ENCODE peak calls at places on chromosomes 12 and 14, in five cellular contexts. One of them, this sample, is unnamed.
A peak's percentile ranks its signal among the peaks of the same experiment; 100 is the strongest.

GRCh38 chr14:104657563-104658324 is 31.7 kb upstream of the INF2 start:
- DNase-seq in stimulated activated CD4-positive, alpha-beta T cell treated with anti-CD3 and anti-CD28 coated beads, Interleukin-1b, Interleukin-23, amount 100 ng/mL, for 1 hour: no peak
- DNase-seq in H54: no peak
- DNase-seq in thoracic aorta: no peak
- DNase-seq in mucosa of gallbladder: peak; percentile 56
- DNase-seq in this sample: no peak

GRCh38 chr12:65791400-65791799 is 32.9 kb upstream of the HMGA2 start:
- DNase-seq in stimulated activated CD4-positive, alpha-beta T cell treated with anti-CD3 and anti-CD28 coated beads, Interleukin-1b, Interleukin-23, amount 100 ng/mL, for 1 hour: no peak
- DNase-seq in H54: no peak
- DNase-seq in thoracic aorta: no peak
- DNase-seq in mucosa of gallbladder: no peak
- DNase-seq in this sample: no peak

GRCh38 chr14:68566075-68566474 is 226.8 kb downstream of the ZFP36L1 start:
- DNase-seq in stimulated activated CD4-positive, alpha-beta T cell treated with anti-CD3 and anti-CD28 coated beads, Interleukin-1b, Interleukin-23, amount 100 ng/mL, for 1 hour: no peak
- DNase-seq in H54: no peak
- DNase-seq in thoracic aorta: no peak
- DNase-seq in mucosa of gallbladder: no peak
- DNase-seq in this sample: no peak

GRCh38 chr12:115914122-115914521 is 363.4 kb downstream of the MED13L start:
- DNase-seq in stimulated activated CD4-positive, alpha-beta T cell treated with anti-CD3 and anti-CD28 coated beads, Interleukin-1b, Interleukin-23, amount 100 ng/mL, for 1 hour: no peak
- DNase-seq in H54: no peak
- DNase-seq in thoracic aorta: no peak
- DNase-seq in mucosa of gallbladder: no peak
- DNase-seq in this sample: no peak

GRCh38 chr12:122845041-122845864 is 10.0 kb downstream of the HIP1R start:
- DNase-seq in stimulated activated CD4-positive, alpha-beta T cell treated with anti-CD3 and anti-CD28 coated beads, Interleukin-1b, Interleukin-23, amount 100 ng/mL, for 1 hour: no peak
- DNase-seq in H54: no peak
- DNase-seq in thoracic aorta: no peak
- DNase-seq in mucosa of gallbladder: no peak
- DNase-seq in this sample: no peak

GRCh38 chr14:52279405-52279804 is 11.9 kb downstream of the PTGDR start:
- DNase-seq in stimulated activated CD4-positive, alpha-beta T cell treated with anti-CD3 and anti-CD28 coated beads, Interleukin-1b, Interleukin-23, amount 100 ng/mL, for 1 hour: no peak
- DNase-seq in H54: peak; percentile 7
- DNase-seq in thoracic aorta: no peak
- DNase-seq in mucosa of gallbladder: no peak
- DNase-seq in this sample: no peak

GRCh38 chr12:79143803-79144202 is 279.2 kb downstream of the SYT1 start:
- DNase-seq in stimulated activated CD4-positive, alpha-beta T cell treated with anti-CD3 and anti-CD28 coated beads, Interleukin-1b, Interleukin-23, amount 100 ng/mL, for 1 hour: no peak
- DNase-seq in H54: no peak
- DNase-seq in thoracic aorta: no peak
- DNase-seq in mucosa of gallbladder: no peak
- DNase-seq in this sample: no peak

GRCh38 chr12:104132351-104132956 is 5.6 kb downstream of the NFYB start:
- DNase-seq in stimulated activated CD4-positive, alpha-beta T cell treated with anti-CD3 and anti-CD28 coated beads, Interleukin-1b, Interleukin-23, amount 100 ng/mL, for 1 hour: no peak
- DNase-seq in H54: no peak
- DNase-seq in thoracic aorta: no peak
- DNase-seq in mucosa of gallbladder: no peak
- DNase-seq in this sample: peak; percentile 9

GRCh38 chr12:112985655-112986290 is 7.5 kb downstream of the OAS2 start:
- DNase-seq in stimulated activated CD4-positive, alpha-beta T cell treated with anti-CD3 and anti-CD28 coated beads, Interleukin-1b, Interleukin-23, amount 100 ng/mL, for 1 hour: no peak
- DNase-seq in H54: no peak
- DNase-seq in thoracic aorta: no peak
- DNase-seq in mucosa of gallbladder: no peak
- DNase-seq in this sample: no peak

GRCh38 chr12:83827193-83827592 is 1085.4 kb downstream of the SLC6A15 start:
- DNase-seq in stimulated activated CD4-positive, alpha-beta T cell treated with anti-CD3 and anti-CD28 coated beads, Interleukin-1b, Interleukin-23, amount 100 ng/mL, for 1 hour: no peak
- DNase-seq in H54: no peak
- DNase-seq in thoracic aorta: no peak
- DNase-seq in mucosa of gallbladder: no peak
- DNase-seq in this sample: peak; percentile 70

GRCh38 chr12:62933871-62934798 is 815 bp downstream of the PPM1H start:
- DNase-seq in stimulated activated CD4-positive, alpha-beta T cell treated with anti-CD3 and anti-CD28 coated beads, Interleukin-1b, Interleukin-23, amount 100 ng/mL, for 1 hour: no peak
- DNase-seq in H54: peak; percentile 38
- DNase-seq in thoracic aorta: no peak
- DNase-seq in mucosa of gallbladder: no peak
- DNase-seq in this sample: peak; percentile 51

GRCh38 chr12:54932691-54933090 is 51.9 kb downstream of the TESPA1 start:
- DNase-seq in stimulated activated CD4-positive, alpha-beta T cell treated with anti-CD3 and anti-CD28 coated beads, Interleukin-1b, Interleukin-23, amount 100 ng/mL, for 1 hour: no peak
- DNase-seq in H54: no peak
- DNase-seq in thoracic aorta: no peak
- DNase-seq in mucosa of gallbladder: no peak
- DNase-seq in this sample: peak; percentile 11

GRCh38 chr14:100388137-100389050 is 65.3 kb downstream of the SLC25A47 start:
- DNase-seq in stimulated activated CD4-positive, alpha-beta T cell treated with anti-CD3 and anti-CD28 coated beads, Interleukin-1b, Interleukin-23, amount 100 ng/mL, for 1 hour: no peak
- DNase-seq in H54: no peak
- DNase-seq in thoracic aorta: no peak
- DNase-seq in mucosa of gallbladder: peak; percentile 39
- DNase-seq in this sample: no peak

GRCh38 chr14:61690982-61691381 is 4.3 kb upstream of the HIF1A start:
- DNase-seq in stimulated activated CD4-positive, alpha-beta T cell treated with anti-CD3 and anti-CD28 coated beads, Interleukin-1b, Interleukin-23, amount 100 ng/mL, for 1 hour: no peak
- DNase-seq in H54: no peak
- DNase-seq in thoracic aorta: no peak
- DNase-seq in mucosa of gallbladder: no peak
- DNase-seq in this sample: no peak

GRCh38 chr12:76032043-76032981 is 736 bp upstream of the PHLDA1 start:
- DNase-seq in stimulated activated CD4-positive, alpha-beta T cell treated with anti-CD3 and anti-CD28 coated beads, Interleukin-1b, Interleukin-23, amount 100 ng/mL, for 1 hour: no peak
- DNase-seq in H54: no peak
- DNase-seq in thoracic aorta: no peak
- DNase-seq in mucosa of gallbladder: peak; percentile 31
- DNase-seq in this sample: peak; percentile 73

GRCh38 chr14:105375635-105376057 is 22.7 kb upstream of the TEX22 start:
- DNase-seq in stimulated activated CD4-positive, alpha-beta T cell treated with anti-CD3 and anti-CD28 coated beads, Interleukin-1b, Interleukin-23, amount 100 ng/mL, for 1 hour: no peak
- DNase-seq in H54: no peak
- DNase-seq in thoracic aorta: no peak
- DNase-seq in mucosa of gallbladder: no peak
- DNase-seq in this sample: no peak

GRCh38 chr12:12007001-12007712 is 63.6 kb upstream of the BCL2L14 start:
- DNase-seq in stimulated activated CD4-positive, alpha-beta T cell treated with anti-CD3 and anti-CD28 coated beads, Interleukin-1b, Interleukin-23, amount 100 ng/mL, for 1 hour: peak; percentile 19
- DNase-seq in H54: no peak
- DNase-seq in thoracic aorta: no peak
- DNase-seq in mucosa of gallbladder: no peak
- DNase-seq in this sample: no peak

GRCh38 chr12:19205120-19205519 is 75.6 kb downstream of the PLEKHA5 start:
- DNase-seq in stimulated activated CD4-positive, alpha-beta T cell treated with anti-CD3 and anti-CD28 coated beads, Interleukin-1b, Interleukin-23, amount 100 ng/mL, for 1 hour: no peak
- DNase-seq in H54: no peak
- DNase-seq in thoracic aorta: no peak
- DNase-seq in mucosa of gallbladder: no peak
- DNase-seq in this sample: no peak

GRCh38 chr12:11927311-11927935 is 143.3 kb upstream of the BCL2L14 start:
- DNase-seq in stimulated activated CD4-positive, alpha-beta T cell treated with anti-CD3 and anti-CD28 coated beads, Interleukin-1b, Interleukin-23, amount 100 ng/mL, for 1 hour: no peak
- DNase-seq in H54: no peak
- DNase-seq in thoracic aorta: no peak
- DNase-seq in mucosa of gallbladder: no peak
- DNase-seq in this sample: no peak

GRCh38 chr12:85516667-85517325 is 236.8 kb downstream of the ALX1 start:
- DNase-seq in stimulated activated CD4-positive, alpha-beta T cell treated with anti-CD3 and anti-CD28 coated beads, Interleukin-1b, Interleukin-23, amount 100 ng/mL, for 1 hour: no peak
- DNase-seq in H54: no peak
- DNase-seq in thoracic aorta: no peak
- DNase-seq in mucosa of gallbladder: no peak
- DNase-seq in this sample: no peak

GRCh38 chr12:25694072-25694471 is 141.0 kb upstream of the LMNTD1 start:
- DNase-seq in stimulated activated CD4-positive, alpha-beta T cell treated with anti-CD3 and anti-CD28 coated beads, Interleukin-1b, Interleukin-23, amount 100 ng/mL, for 1 hour: no peak
- DNase-seq in H54: peak; percentile 12
- DNase-seq in thoracic aorta: peak; percentile 11
- DNase-seq in mucosa of gallbladder: no peak
- DNase-seq in this sample: peak; percentile 37

GRCh38 chr12:65123435-65124063 is 2.4 kb upstream of the WIF1 start:
- DNase-seq in stimulated activated CD4-positive, alpha-beta T cell treated with anti-CD3 and anti-CD28 coated beads, Interleukin-1b, Interleukin-23, amount 100 ng/mL, for 1 hour: no peak
- DNase-seq in H54: no peak
- DNase-seq in thoracic aorta: no peak
- DNase-seq in mucosa of gallbladder: no peak
- DNase-seq in this sample: peak; percentile 22

GRCh38 chr12:57241556-57242310 is 9.3 kb downstream of the STAC3 start:
- DNase-seq in stimulated activated CD4-positive, alpha-beta T cell treated with anti-CD3 and anti-CD28 coated beads, Interleukin-1b, Interleukin-23, amount 100 ng/mL, for 1 hour: no peak
- DNase-seq in H54: no peak
- DNase-seq in thoracic aorta: no peak
- DNase-seq in mucosa of gallbladder: no peak
- DNase-seq in this sample: peak; percentile 96